ENCODE peak calls at places on chromosomes 13 and 19, in seven cellular contexts. One of them, this sample, is unnamed.

GRCh38 chr13:103762523-103762922 is 696.3 kb upstream of the SLC10A2 start:
- DNase-seq in Caco-2: no peak
- DNase-seq in kidney epithelial cell: no peak
- DNase-seq in right lobe of liver: no peak
- DNase-seq in uterus: no peak
- DNase-seq in MCF 10A: no peak
- DNase-seq in astrocyte of the spinal cord: no peak
- DNase-seq in this sample: no peak

GRCh38 chr19:34269489-34269888 is 15.1 kb downstream of the GARRE1 start:
- DNase-seq in right lobe of liver: no peak
- DNase-seq in uterus: no peak
- DNase-seq in MCF 10A: no peak
- DNase-seq in astrocyte of the spinal cord: no peak
- DNase-seq in kidney epithelial cell: no peak
- DNase-seq in Caco-2: no peak
- DNase-seq in this sample: no peak

GRCh38 chr19:2969104-2969504 is 8.3 kb upstream of the TLE6 start:
- DNase-seq in Caco-2: no peak
- DNase-seq in astrocyte of the spinal cord: no peak
- DNase-seq in uterus: peak
- DNase-seq in right lobe of liver: peak
- DNase-seq in MCF 10A: no peak
- DNase-seq in kidney epithelial cell: no peak
- DNase-seq in this sample: no peak

GRCh38 chr19:13149628-13150186 is 468 bp downstream of the STX10 start:
- DNase-seq in kidney epithelial cell: no peak
- DNase-seq in Caco-2: peak
- DNase-seq in astrocyte of the spinal cord: peak
- DNase-seq in MCF 10A: peak
- DNase-seq in right lobe of liver: peak
- DNase-seq in uterus: no peak
- DNase-seq in this sample: no peak

GRCh38 chr19:15962319-15962718 is 13.5 kb downstream of the OR10H4 start:
- DNase-seq in MCF 10A: peak
- DNase-seq in astrocyte of the spinal cord: no peak
- DNase-seq in right lobe of liver: no peak
- DNase-seq in kidney epithelial cell: no peak
- DNase-seq in uterus: no peak
- DNase-seq in Caco-2: peak
- DNase-seq in this sample: no peak

GRCh38 chr13:114235697-114236096 is 1.0 kb downstream of the CDC16 start:
- DNase-seq in astrocyte of the spinal cord: no peak
- DNase-seq in uterus: no peak
- DNase-seq in MCF 10A: peak
- DNase-seq in Caco-2: no peak
- DNase-seq in kidney epithelial cell: no peak
- DNase-seq in right lobe of liver: no peak
- DNase-seq in this sample: no peak

GRCh38 chr19:29622191-29623070 is 16.3 kb downstream of the POP4 start:
- DNase-seq in kidney epithelial cell: no peak
- DNase-seq in right lobe of liver: no peak
- DNase-seq in MCF 10A: no peak
- DNase-seq in uterus: no peak
- DNase-seq in Caco-2: no peak
- DNase-seq in astrocyte of the spinal cord: peak
- DNase-seq in this sample: no peak

GRCh38 chr13:50353651-50354415 is 338.6 kb downstream of the KCNRG start:
- DNase-seq in Caco-2: no peak
- DNase-seq in uterus: no peak
- DNase-seq in MCF 10A: no peak
- DNase-seq in kidney epithelial cell: no peak
- DNase-seq in astrocyte of the spinal cord: peak
- DNase-seq in right lobe of liver: no peak
- DNase-seq in this sample: no peak

GRCh38 chr19:54074851-54075250 is 6.3 kb downstream of the TARM1 start:
- DNase-seq in astrocyte of the spinal cord: no peak
- DNase-seq in MCF 10A: no peak
- DNase-seq in kidney epithelial cell: no peak
- DNase-seq in uterus: no peak
- DNase-seq in Caco-2: no peak
- DNase-seq in right lobe of liver: no peak
- DNase-seq in this sample: no peak

GRCh38 chr19:13155472-13156284 is 5.5 kb downstream of the IER2 start:
- DNase-seq in MCF 10A: peak
- DNase-seq in uterus: peak
- DNase-seq in right lobe of liver: peak
- DNase-seq in Caco-2: peak
- DNase-seq in astrocyte of the spinal cord: peak
- DNase-seq in kidney epithelial cell: no peak
- DNase-seq in this sample: peak

GRCh38 chr19:47231215-47232054 is 436 bp upstream of the BBC3 start:
- DNase-seq in right lobe of liver: peak
- DNase-seq in kidney epithelial cell: no peak
- DNase-seq in astrocyte of the spinal cord: peak
- DNase-seq in MCF 10A: peak
- DNase-seq in uterus: peak
- DNase-seq in Caco-2: peak
- DNase-seq in this sample: peak

GRCh38 chr13:110521946-110522345 is 39.6 kb downstream of the RAB20 start:
- DNase-seq in kidney epithelial cell: no peak
- DNase-seq in MCF 10A: peak
- DNase-seq in uterus: no peak
- DNase-seq in Caco-2: no peak
- DNase-seq in astrocyte of the spinal cord: no peak
- DNase-seq in right lobe of liver: no peak
- DNase-seq in this sample: no peak

GRCh38 chr19:11269408-11269807 is 7.1 kb upstream of the DOCK6 start:
- DNase-seq in MCF 10A: peak
- DNase-seq in kidney epithelial cell: no peak
- DNase-seq in astrocyte of the spinal cord: peak
- DNase-seq in uterus: no peak
- DNase-seq in Caco-2: no peak
- DNase-seq in right lobe of liver: no peak
- DNase-seq in this sample: no peak

GRCh38 chr13:60138674-60139073 is 25.1 kb downstream of the DIAPH3 start:
- DNase-seq in Caco-2: no peak
- DNase-seq in MCF 10A: no peak
- DNase-seq in kidney epithelial cell: no peak
- DNase-seq in right lobe of liver: no peak
- DNase-seq in astrocyte of the spinal cord: no peak
- DNase-seq in uterus: no peak
- DNase-seq in this sample: no peak

GRCh38 chr13:60137911-60138570 is 25.7 kb downstream of the DIAPH3 start:
- DNase-seq in kidney epithelial cell: no peak
- DNase-seq in Caco-2: peak
- DNase-seq in MCF 10A: no peak
- DNase-seq in right lobe of liver: no peak
- DNase-seq in astrocyte of the spinal cord: no peak
- DNase-seq in uterus: no peak
- DNase-seq in this sample: no peak

GRCh38 chr13:60135344-60135743 is 28.4 kb downstream of the DIAPH3 start:
- DNase-seq in uterus: no peak
- DNase-seq in MCF 10A: no peak
- DNase-seq in kidney epithelial cell: no peak
- DNase-seq in astrocyte of the spinal cord: no peak
- DNase-seq in Caco-2: no peak
- DNase-seq in right lobe of liver: no peak
- DNase-seq in this sample: no peak

GRCh38 chr13:60139272-60139671 is 24.5 kb downstream of the DIAPH3 start:
- DNase-seq in uterus: no peak
- DNase-seq in kidney epithelial cell: no peak
- DNase-seq in right lobe of liver: no peak
- DNase-seq in Caco-2: no peak
- DNase-seq in astrocyte of the spinal cord: peak
- DNase-seq in MCF 10A: no peak
- DNase-seq in this sample: no peak

GRCh38 chr13:60134376-60134775 is 29.4 kb downstream of the DIAPH3 start:
- DNase-seq in Caco-2: no peak
- DNase-seq in astrocyte of the spinal cord: no peak
- DNase-seq in kidney epithelial cell: no peak
- DNase-seq in right lobe of liver: no peak
- DNase-seq in uterus: no peak
- DNase-seq in MCF 10A: no peak
- DNase-seq in this sample: no peak
- TF ChIP-seq CTCF in Caco-2: no peak
- TF ChIP-seq CTCF in astrocyte of the spinal cord: peak
- TF ChIP-seq CTCF in kidney epithelial cell: no peak
- TF ChIP-seq CTCF in right lobe of liver: no peak
- TF ChIP-seq CTCF in uterus: no peak
- TF ChIP-seq CTCF in MCF 10A: no peak
- TF ChIP-seq CTCF in this sample: peak

DNA sequence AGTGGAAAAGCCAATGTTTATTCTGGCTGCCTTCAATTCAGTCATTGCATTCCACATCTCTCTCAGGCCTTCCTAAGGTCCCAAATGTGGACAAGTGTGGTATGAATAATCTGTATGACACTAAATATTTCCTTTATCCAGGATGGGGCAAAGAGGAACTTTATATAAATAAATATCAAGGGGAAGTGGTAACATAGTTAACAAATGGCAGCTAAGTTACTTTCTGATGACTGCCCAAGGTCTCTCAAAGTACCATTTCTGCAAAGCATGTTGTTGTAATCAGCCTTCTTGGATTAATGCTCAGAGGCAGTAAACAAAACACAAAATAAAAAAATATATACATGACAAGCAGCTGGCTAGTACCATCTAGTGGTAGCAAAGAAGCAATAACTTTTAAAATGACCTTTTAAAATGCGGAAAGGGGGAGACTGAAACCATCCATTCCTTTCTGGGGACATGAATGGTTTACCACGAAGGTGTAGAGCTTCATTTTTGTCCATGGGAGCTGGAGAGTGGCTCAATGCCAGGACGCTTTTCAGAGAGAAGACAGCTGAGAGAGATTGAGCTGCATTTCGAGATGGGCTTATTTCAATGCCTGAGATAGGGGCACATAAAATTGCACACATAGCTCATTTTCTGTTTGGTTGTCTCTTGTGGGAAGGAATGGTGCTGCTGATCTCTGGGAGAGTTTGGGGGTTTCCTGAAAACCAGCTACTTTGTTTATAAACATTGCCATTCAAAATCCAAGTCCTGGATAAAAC is 259.2 kb downstream of the RFC3 start:
- DNase-seq in MCF 10A: peak
- DNase-seq in right lobe of liver: no peak
- DNase-seq in Caco-2: no peak
- DNase-seq in uterus: no peak
- DNase-seq in astrocyte of the spinal cord: peak
- DNase-seq in kidney epithelial cell: no peak
- DNase-seq in this sample: no peak
- TF ChIP-seq CTCF in MCF 10A: peak
- TF ChIP-seq CTCF in right lobe of liver: peak
- TF ChIP-seq CTCF in Caco-2: peak
- TF ChIP-seq CTCF in uterus: peak
- TF ChIP-seq CTCF in astrocyte of the spinal cord: peak
- TF ChIP-seq CTCF in kidney epithelial cell: peak
- TF ChIP-seq CTCF in this sample: peak

DNA sequence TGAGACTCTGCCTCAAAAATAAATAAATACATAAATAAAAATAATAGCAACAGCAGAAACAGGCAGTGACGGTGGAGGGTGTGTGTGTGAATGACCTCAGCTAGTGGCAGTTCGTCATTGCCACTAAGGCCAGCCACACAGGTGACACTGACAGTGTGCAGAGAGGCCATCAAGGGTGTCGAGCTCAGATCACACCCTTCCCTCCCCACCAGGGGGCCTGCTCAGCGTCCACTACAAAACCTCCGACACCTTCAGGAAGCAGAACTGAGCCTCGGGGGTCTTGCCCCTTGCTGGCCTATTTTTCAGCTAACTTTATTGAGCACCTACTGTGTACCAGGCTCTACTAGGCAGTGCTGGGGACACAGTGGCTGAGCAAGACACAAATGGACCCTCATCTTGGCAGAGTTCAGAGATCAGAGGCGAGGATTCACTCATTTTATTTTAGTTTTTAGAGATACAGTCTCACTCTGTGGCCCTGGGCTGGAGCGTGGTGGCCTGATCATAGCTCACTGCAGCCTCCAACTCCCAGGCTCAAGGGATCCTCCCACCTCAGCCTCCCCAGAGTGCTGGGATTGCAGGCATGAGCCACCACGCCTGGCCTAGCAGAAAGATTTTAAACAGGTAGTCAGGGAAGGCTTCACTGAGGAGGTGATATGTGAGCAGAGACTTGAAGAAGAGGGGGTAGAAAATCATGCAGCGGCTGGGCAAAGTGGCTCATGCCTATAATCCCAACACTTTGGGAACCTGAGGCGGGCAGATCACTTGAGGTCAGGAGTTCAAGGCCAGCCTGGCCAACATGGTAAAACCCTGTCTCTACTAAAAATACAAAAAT is 30.3 kb upstream of the SEMA6B start:
- DNase-seq in uterus: no peak
- DNase-seq in right lobe of liver: no peak
- DNase-seq in MCF 10A: no peak
- DNase-seq in kidney epithelial cell: no peak
- DNase-seq in Caco-2: peak
- DNase-seq in astrocyte of the spinal cord: no peak
- DNase-seq in this sample: no peak
- TF ChIP-seq CTCF in uterus: no peak
- TF ChIP-seq CTCF in right lobe of liver: peak
- TF ChIP-seq CTCF in MCF 10A: peak
- TF ChIP-seq CTCF in kidney epithelial cell: peak
- TF ChIP-seq CTCF in Caco-2: peak
- TF ChIP-seq CTCF in astrocyte of the spinal cord: peak
- TF ChIP-seq CTCF in this sample: peak

GRCh38 chr19:10143700-10144099 is 24.0 kb upstream of the EIF3G start:
- DNase-seq in astrocyte of the spinal cord: no peak
- DNase-seq in right lobe of liver: no peak
- DNase-seq in uterus: no peak
- DNase-seq in kidney epithelial cell: no peak
- DNase-seq in Caco-2: no peak
- DNase-seq in MCF 10A: no peak
- DNase-seq in this sample: no peak

GRCh38 chr19:10141973-10142372 is 22.3 kb upstream of the EIF3G start:
- DNase-seq in astrocyte of the spinal cord: no peak
- DNase-seq in MCF 10A: no peak
- DNase-seq in right lobe of liver: no peak
- DNase-seq in Caco-2: no peak
- DNase-seq in kidney epithelial cell: no peak
- DNase-seq in uterus: no peak
- DNase-seq in this sample: no peak

GRCh38 chr19:10141479-10141878 is 21.8 kb upstream of the EIF3G start:
- DNase-seq in right lobe of liver: no peak
- DNase-seq in MCF 10A: no peak
- DNase-seq in Caco-2: no peak
- DNase-seq in kidney epithelial cell: no peak
- DNase-seq in uterus: no peak
- DNase-seq in astrocyte of the spinal cord: no peak
- DNase-seq in this sample: no peak

GRCh38 chr19:10145031-10145430 is 25.3 kb upstream of the EIF3G start:
- DNase-seq in kidney epithelial cell: no peak
- DNase-seq in right lobe of liver: no peak
- DNase-seq in Caco-2: no peak
- DNase-seq in uterus: no peak
- DNase-seq in MCF 10A: no peak
- DNase-seq in astrocyte of the spinal cord: no peak
- DNase-seq in this sample: no peak

GRCh38 chr19:10142701-10143375 is 23.1 kb upstream of the EIF3G start:
- DNase-seq in MCF 10A: no peak
- DNase-seq in astrocyte of the spinal cord: no peak
- DNase-seq in right lobe of liver: no peak
- DNase-seq in Caco-2: no peak
- DNase-seq in uterus: no peak
- DNase-seq in kidney epithelial cell: no peak
- DNase-seq in this sample: no peak
- TF ChIP-seq CTCF in MCF 10A: no peak
- TF ChIP-seq CTCF in astrocyte of the spinal cord: no peak
- TF ChIP-seq CTCF in right lobe of liver: no peak
- TF ChIP-seq CTCF in Caco-2: no peak
- TF ChIP-seq CTCF in uterus: no peak
- TF ChIP-seq CTCF in kidney epithelial cell: no peak
- TF ChIP-seq CTCF in this sample: no peak